ENCODE peak calls at places on chromosomes 6 and 20, in eight cellular contexts. C, V, Z, W, N, Q, A and L are unnamed samples.

GRCh38 chr20:60820918-60821317 is 431.1 kb upstream of the CDH4 start:
- DNase-seq in C (no peak), V (no peak), Z (no peak), W (no peak), N (no peak), Q (no peak), A (no peak), L (no peak)

GRCh38 chr6:26272171-26272631 is 92.8 kb upstream of the BTN3A2 start:
- DNase-seq in C (peak), V (no peak), Z (no peak), W (peak), N (peak), Q (no peak), A (no peak), L (peak)

GRCh38 chr6:15247214-15247749 is 1.4 kb downstream of the JARID2 start:
- DNase-seq in C (no peak), V (peak), Z (peak), W (no peak), N (no peak), Q (no peak), A (no peak), L (no peak)

GRCh38 chr6:141562181-141562800 is 570.4 kb upstream of the GJE1 start:
- DNase-seq in C (peak), V (no peak), Z (peak), W (no peak), N (no peak), Q (peak), A (peak), L (no peak)

GRCh38 chr6:54729716-54730115 is 116.9 kb upstream of the FAM83B start:
- DNase-seq in C (no peak), V (no peak), Z (no peak), W (no peak), N (no peak), Q (no peak), A (no peak), L (no peak)

GRCh38 chr6:143539723-143540122 is 28.2 kb upstream of the FUCA2 start:
- DNase-seq in C (no peak), V (no peak), Z (no peak), W (no peak), N (no peak), Q (no peak), A (no peak), L (no peak)

GRCh38 chr6:110181131-110182027 is 1.2 kb downstream of the CDC40 start:
- DNase-seq in C (no peak), V (peak), Z (peak), W (no peak), N (no peak), Q (no peak), A (peak), L (peak)

GRCh38 chr6:154705471-154706113 is 27.6 kb upstream of the SCAF8 start:
- DNase-seq in C (no peak), V (peak), Z (peak), W (no peak), N (no peak), Q (no peak), A (peak), L (no peak)

GRCh38 chr20:40532103-40532502 is 156.9 kb downstream of the MAFB start:
- DNase-seq in C (no peak), V (peak), Z (peak), W (no peak), N (no peak), Q (no peak), A (peak), L (peak)

GRCh38 chr6:122671246-122671645 is 61.0 kb downstream of the PKIB start:
- DNase-seq in C (no peak), V (no peak), Z (no peak), W (no peak), N (no peak), Q (no peak), A (no peak), L (no peak)

GRCh38 chr20:19888269-19888669 is 128.9 kb upstream of the NAA20 start:
- DNase-seq in C (peak), V (no peak), Z (no peak), W (no peak), N (no peak), Q (peak), A (no peak), L (no peak)

GRCh38 chr20:32463642-32464400 is 105.7 kb downstream of the ASXL1 start:
- DNase-seq in C (peak), V (no peak), Z (no peak), W (no peak), N (no peak), Q (peak), A (no peak), L (no peak)